ENCODE peak calls at places on chromosomes 4 and X, in eight cellular contexts. G is neuronal stem cell; J is Jurkat, Clone E6-1; P is pancreas; O is upper lobe of left lung; C is suprapubic skin; K is NB4; E is esophagus squamous epithelium. N is an unnamed sample.

GRCh38 chr4:15755781-15756180 is 22.3 kb upstream of the CD38 start:
- DNase-seq in J (no peak), K (peak), P (no peak), C (no peak), O (no peak), G (no peak), E (no peak), N (no peak)

GRCh38 chr4:11436673-11437072 is 8.0 kb upstream of the HS3ST1 start:
- DNase-seq in G (no peak), K (no peak), E (no peak), O (no peak), P (no peak), J (no peak), C (no peak), N (peak)

GRCh38 chrX:3407785-3408184 is 61.3 kb upstream of the MXRA5 start:
- DNase-seq in G (no peak), O (no peak), E (no peak), K (no peak), P (no peak), J (no peak), C (no peak), N (no peak)

GRCh38 chrX:124981420-124981819 is 338.3 kb upstream of the TEX13C start:
- DNase-seq in C (no peak), K (no peak), E (no peak), O (no peak), G (no peak), P (no peak), J (no peak), N (no peak)

GRCh38 chr4:155540698-155541097 is 126.0 kb upstream of the GUCY1A1 start:
- DNase-seq in O (no peak), E (no peak), P (no peak), K (no peak), C (no peak), J (no peak), G (no peak), N (no peak)

GRCh38 chr4:24210332-24210902 is 320.6 kb upstream of the PPARGC1A start:
- DNase-seq in C (peak), E (no peak), G (no peak), O (peak), K (peak), P (no peak), J (no peak), N (no peak)

GRCh38 chrX:13101439-13102139 is 57.2 kb upstream of the FAM9C start:
- DNase-seq in K (peak), C (peak), E (no peak), J (no peak), P (no peak), O (no peak), G (no peak), N (no peak)

GRCh38 chr4:181863846-181864245 is 379.4 kb upstream of the TENM3 start:
- DNase-seq in P (no peak), G (no peak), O (no peak), C (no peak), J (no peak), K (no peak), E (no peak), N (no peak)

GRCh38 chrX:53694642-53695041 is 8.1 kb upstream of the HUWE1 start:
- DNase-seq in O (no peak), J (no peak), E (no peak), K (no peak), G (no peak), C (no peak), P (no peak), N (no peak)

GRCh38 chrX:30973784-30974427 is 84.9 kb upstream of the TAB3 start:
- DNase-seq in O (no peak), P (no peak), E (no peak), K (no peak), G (no peak), J (peak), C (no peak), N (no peak)

GRCh38 chrX:87664381-87664780 is 146.8 kb downstream of the KLHL4 start:
- DNase-seq in P (no peak), G (peak), O (no peak), K (peak), C (no peak), E (no peak), J (peak), N (peak)

GRCh38 chrX:68186552-68187262 is 246.6 kb downstream of the OPHN1 start:
- DNase-seq in J (no peak), P (no peak), G (no peak), O (no peak), K (peak), C (no peak), E (no peak), N (no peak)

GRCh38 chr4:86891785-86892638 is at the start of gene C4orf36:
- DNase-seq in K (peak), O (peak), G (peak), J (no peak), E (peak), C (peak), P (peak), N (peak)

GRCh38 chr4:155371432-155372043 is 5.2 kb downstream of the MAP9 start:
- DNase-seq in P (no peak), K (peak), E (no peak), J (peak), C (no peak), G (no peak), O (no peak), N (no peak)

GRCh38 chrX:65407157-65407626 is 127.4 kb downstream of the LAS1L start:
- DNase-seq in J (no peak), E (no peak), O (peak), P (no peak), K (no peak), G (no peak), C (no peak), N (peak)

GRCh38 chr4:5988086-5988845 is 30.0 kb downstream of the C4orf50 start:
- DNase-seq in J (no peak), K (peak), O (no peak), G (no peak), E (no peak), C (peak), P (no peak), N (no peak)

GRCh38 chr4:16858275-16858752 is 40.1 kb downstream of the LDB2 start:
- DNase-seq in P (no peak), O (no peak), E (no peak), K (no peak), C (no peak), J (no peak), G (no peak), N (peak)

GRCh38 chrX:47143894-47144625 is 442 bp downstream of the NDUFB11 start:
- DNase-seq in J (no peak), E (no peak), C (no peak), G (no peak), O (peak), K (no peak), P (no peak), N (peak)

GRCh38 chr4:159946983-159947645 is 844.2 kb downstream of the RAPGEF2 start:
- DNase-seq in C (no peak), K (peak), E (no peak), P (no peak), J (peak), G (peak), O (no peak), N (peak)

GRCh38 chrX:54639018-54639345 is 109.0 kb downstream of the GNL3L start:
- DNase-seq in G (no peak), J (peak), C (no peak), E (no peak), O (no peak), P (no peak), K (no peak), N (no peak)

GRCh38 chr4:129094347-129094746 is 1.0 kb upstream of the SCLT1 start:
- DNase-seq in O (no peak), K (no peak), P (no peak), G (no peak), J (no peak), C (no peak), E (no peak), N (no peak)

GRCh38 chr4:288891-289290 is 16.4 kb downstream of the ZNF732 start:
- DNase-seq in J (no peak), C (no peak), P (no peak), O (no peak), K (peak), G (no peak), E (no peak), N (no peak)

GRCh38 chr4:7461171-7461570 is 26.4 kb upstream of the PSAPL1 start:
- DNase-seq in G (no peak), E (no peak), C (no peak), O (peak), J (no peak), P (peak), K (no peak), N (peak)

GRCh38 chr4:61201562-61202099 is 1.5 kb downstream of the ADGRL3 start:
- DNase-seq in C (peak), J (no peak), P (peak), O (peak), E (no peak), K (no peak), G (no peak), N (peak)

GRCh38 chr4:55397521-55398321 is 2.0 kb downstream of the TMEM165 start:
- DNase-seq in K (peak), G (no peak), P (no peak), E (no peak), O (no peak), C (no peak), J (no peak), N (no peak)

GRCh38 chr4:138301536-138301935 is 59.4 kb upstream of the SLC7A11 start:
- DNase-seq in J (no peak), O (no peak), C (no peak), E (no peak), G (no peak), P (no peak), K (no peak), N (no peak)

GRCh38 chrX:43958529-43958928 is 14.7 kb downstream of the NDP start:
- DNase-seq in O (no peak), K (peak), C (no peak), E (no peak), J (peak), P (no peak), G (peak), N (peak)

GRCh38 chrX:103488332-103488731 is 31.0 kb downstream of the RAB40A start:
- DNase-seq in G (no peak), C (no peak), P (no peak), O (no peak), J (no peak), K (peak), E (no peak), N (peak)

GRCh38 chr4:41384992-41385391 is 128.3 kb downstream of the UCHL1 start:
- DNase-seq in J (no peak), E (no peak), C (peak), K (no peak), O (no peak), P (peak), G (no peak), N (no peak)

GRCh38 chr4:148214529-148215166 is 227.6 kb downstream of the NR3C2 start:
- DNase-seq in C (peak), G (no peak), E (no peak), O (no peak), J (no peak), P (peak), K (no peak), N (no peak)

GRCh38 chr4:73730292-73730691 is 10.1 kb upstream of the CXCL8 start:
- DNase-seq in C (no peak), K (peak), P (no peak), O (no peak), G (no peak), E (no peak), J (no peak), N (no peak)

GRCh38 chr4:22462693-22463092 is 53.2 kb downstream of the ADGRA3 start:
- DNase-seq in O (no peak), C (no peak), E (no peak), G (no peak), K (peak), P (no peak), J (peak), N (peak)

GRCh38 chr4:1177274-1178141 is 5.1 kb upstream of the SPON2 start:
- DNase-seq in E (no peak), K (peak), P (peak), G (no peak), O (peak), C (peak), J (no peak), N (peak)

GRCh38 chrX:111585337-111585736 is 73.9 kb downstream of the SERTM2 start:
- DNase-seq in O (no peak), K (no peak), E (no peak), C (no peak), P (no peak), J (no peak), G (peak), N (peak)

GRCh38 chr4:170230242-170230641 is 140.5 kb upstream of the AADAT start:
- DNase-seq in O (no peak), J (no peak), P (no peak), E (no peak), G (no peak), C (no peak), K (no peak), N (no peak)

GRCh38 chr4:85825937-85826678 is 351.2 kb downstream of the ARHGAP24 start:
- DNase-seq in J (no peak), G (peak), C (no peak), P (no peak), K (peak), O (no peak), E (no peak), N (peak)

GRCh38 chr4:575281-576141 is 584 bp downstream of the TMEM271 start:
- DNase-seq in P (peak), G (peak), J (no peak), E (no peak), C (no peak), K (peak), O (peak), N (peak)

GRCh38 chrX:109742722-109743121 is 9.7 kb upstream of the ACSL4 start:
- DNase-seq in E (no peak), J (no peak), K (no peak), C (no peak), P (no peak), G (no peak), O (no peak), N (no peak)

GRCh38 chrX:101482296-101482695 is 3.0 kb upstream of the ARMCX4 start:
- DNase-seq in C (no peak), G (no peak), O (no peak), K (no peak), J (no peak), P (no peak), E (no peak), N (no peak)

GRCh38 chr4:124206779-124207605 is 505.5 kb downstream of the ANKRD50 start:
- DNase-seq in K (peak), G (no peak), C (no peak), O (no peak), E (no peak), J (no peak), P (peak), N (no peak)

GRCh38 chr4:18111100-18111499 is 89.5 kb upstream of the LCORL start:
- DNase-seq in K (peak), G (no peak), E (no peak), J (no peak), O (no peak), P (no peak), C (no peak), N (no peak)

GRCh38 chr4:18113710-18114331 is 92.3 kb upstream of the LCORL start:
- DNase-seq in J (no peak), C (no peak), K (no peak), G (no peak), P (no peak), E (no peak), O (no peak), N (no peak)

GRCh38 chr4:18109677-18110076 is 88.1 kb upstream of the LCORL start:
- DNase-seq in J (no peak), K (no peak), E (no peak), G (no peak), P (no peak), C (no peak), O (no peak), N (no peak)

GRCh38 chr4:18106620-18107019 is 85.1 kb upstream of the LCORL start:
- DNase-seq in P (no peak), G (no peak), E (no peak), C (no peak), K (no peak), J (no peak), O (no peak), N (no peak)

DNA sequence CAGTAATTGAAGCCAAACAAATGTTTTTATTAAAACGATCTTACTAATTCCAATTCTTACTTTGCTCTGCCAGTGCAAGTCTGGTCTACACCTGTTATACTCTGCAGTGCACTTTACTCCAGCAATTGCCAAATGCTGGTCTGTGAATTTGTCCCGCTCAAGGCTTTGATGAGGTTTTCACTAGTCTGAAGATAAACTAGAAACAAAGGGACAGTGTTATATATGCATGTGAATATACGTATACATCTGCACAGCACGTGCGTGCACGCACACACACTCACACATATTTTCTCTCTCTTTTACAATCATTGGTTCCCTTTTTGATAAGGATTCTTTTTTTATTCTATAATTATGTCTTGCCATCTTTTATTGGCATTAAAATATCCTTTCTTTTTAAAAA is 88.5 kb upstream of the LCORL start:
- DNase-seq in E (no peak), P (no peak), C (no peak), J (no peak), K (no peak), O (no peak), G (no peak), N (no peak)
- H3K4me3 ChIP-seq in E (no peak), P (no peak), C (no peak), J (no peak), K (no peak), O (no peak), G (no peak), N (no peak)

GRCh38 chr4:153651961-153652784 is 31.9 kb upstream of the TLR2 start:
- DNase-seq in J (no peak), C (no peak), G (no peak), E (no peak), K (peak), P (no peak), O (no peak), N (no peak)
- H3K4me3 ChIP-seq in J (no peak), C (no peak), G (no peak), E (no peak), K (peak), P (no peak), O (no peak), N (no peak)

GRCh38 chr4:168877779-168878491 is 132.1 kb downstream of the CBR4 start:
- DNase-seq in C (peak), J (no peak), O (peak), G (peak), E (no peak), P (peak), K (peak), N (peak)
- H3K4me3 ChIP-seq in C (peak), J (no peak), O (peak), G (no peak), E (peak), P (peak), K (no peak), N (peak)

DNA sequence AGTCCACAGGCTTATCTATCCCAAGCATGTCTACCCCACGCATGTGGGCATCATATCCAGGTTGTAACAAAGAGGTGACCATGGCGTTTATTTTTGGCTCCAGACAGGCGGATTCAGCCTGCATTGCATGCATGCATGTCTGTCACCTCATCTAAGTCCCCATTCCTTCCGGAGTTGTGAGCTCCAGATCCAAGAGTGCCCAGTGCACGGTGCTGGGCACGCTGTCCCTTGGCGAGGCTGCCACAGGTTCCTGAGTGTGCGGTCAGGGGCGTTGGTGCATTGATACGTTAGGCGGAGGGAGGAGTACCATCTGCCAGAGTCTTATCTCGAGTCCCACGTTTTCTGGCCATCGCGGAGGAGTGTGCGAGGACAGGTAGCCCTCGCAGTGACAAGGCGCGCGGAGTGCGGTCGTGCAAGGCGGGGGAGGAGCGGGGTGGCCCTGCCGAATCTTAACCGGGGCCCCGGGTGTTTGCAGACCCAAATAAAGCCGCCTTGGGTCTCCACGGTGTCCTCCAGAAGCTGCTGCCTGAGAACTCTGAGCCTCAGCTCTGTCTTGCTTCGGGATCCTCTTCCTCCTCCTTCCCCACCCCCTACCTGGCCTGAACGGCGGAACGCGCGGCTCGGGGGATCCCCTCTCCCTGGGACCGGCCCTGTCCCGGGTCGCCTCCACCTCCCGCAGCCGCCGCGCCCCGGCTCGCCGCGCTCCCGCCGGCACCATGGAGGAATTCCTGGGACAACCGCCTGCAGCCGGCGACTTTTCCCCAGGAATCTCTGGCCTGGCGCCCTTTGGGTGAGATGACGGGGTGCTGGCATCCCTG is 618 bp upstream of the GALNTL6 start:
- DNase-seq in G (peak), O (peak), C (no peak), P (peak), J (no peak), E (no peak), K (no peak), N (peak)
- H3K4me3 ChIP-seq in G (peak), O (peak), C (peak), P (peak), J (no peak), E (no peak), K (no peak), N (peak)

GRCh38 chr4:122854444-122854843 is 27.8 kb downstream of the FGF2 start:
- DNase-seq in C (no peak), J (no peak), G (no peak), E (no peak), O (no peak), K (no peak), P (no peak), N (no peak)
- H3K4me3 ChIP-seq in C (peak), J (no peak), G (no peak), E (no peak), O (peak), K (no peak), P (no peak), N (no peak)

GRCh38 chrX:138710311-138710791 is 1.2 kb downstream of the FGF13 start:
- DNase-seq in P (peak), K (no peak), G (peak), J (no peak), C (peak), E (no peak), O (no peak), N (peak)

GRCh38 chrX:138711399-138712347 is at the start of gene FGF13:
- DNase-seq in O (peak), P (peak), K (peak), C (no peak), G (peak), J (no peak), E (no peak), N (peak)

GRCh38 chrX:138710866-138711331 is 618 bp downstream of the FGF13 start:
- DNase-seq in P (peak), J (no peak), C (no peak), G (peak), K (no peak), E (no peak), O (peak), N (peak)

GRCh38 chrX:138708268-138708667 is 3.2 kb downstream of the FGF13 start:
- DNase-seq in O (no peak), K (no peak), C (no peak), J (no peak), P (no peak), G (no peak), E (no peak), N (no peak)

GRCh38 chrX:138709886-138710285 is 1.6 kb downstream of the FGF13 start:
- DNase-seq in G (peak), C (no peak), E (no peak), J (no peak), O (no peak), K (no peak), P (no peak), N (peak)
- H3K4me3 ChIP-seq in G (peak), C (peak), E (no peak), J (no peak), O (peak), K (no peak), P (no peak), N (peak)